ENCODE peak calls at places on chromosomes 5 and 9, in six cellular contexts. N, S, Q, F, H and E are unnamed samples.

GRCh38 chr9:9970514-9970913 is 642.3 kb downstream of the PTPRD start:
- DNase-seq in N (no peak), S (no peak), Q (no peak), F (no peak), H (no peak), E (no peak)

GRCh38 chr5:41848983-41849382 is 21.2 kb downstream of the OXCT1 start:
- DNase-seq in N (no peak), S (no peak), Q (no peak), F (no peak), H (no peak), E (no peak)

GRCh38 chr5:40547994-40548575 is 131.6 kb upstream of the PTGER4 start:
- DNase-seq in N (no peak), S (no peak), Q (no peak), F (no peak), H (no peak), E (no peak)

GRCh38 chr9:1125741-1126140 is 75.6 kb downstream of the DMRT2 start:
- DNase-seq in N (peak), S (peak), Q (no peak), F (no peak), H (peak), E (no peak)

GRCh38 chr9:33130961-33131360 is 36.2 kb downstream of the B4GALT1 start:
- DNase-seq in N (no peak), S (no peak), Q (no peak), F (no peak), H (no peak), E (no peak)

GRCh38 chr9:126508171-126508591 is 105.5 kb upstream of the LMX1B start:
- DNase-seq in N (no peak), S (no peak), Q (no peak), F (no peak), H (no peak), E (no peak)

GRCh38 chr5:179504600-179505396 is 45.6 kb upstream of the RUFY1 start:
- DNase-seq in N (no peak), S (no peak), Q (no peak), F (no peak), H (no peak), E (no peak)

GRCh38 chr9:74025402-74025894 is 471.7 kb upstream of the RORB start:
- DNase-seq in N (peak), S (peak), Q (no peak), F (no peak), H (peak), E (peak)

GRCh38 chr5:30331534-30331933 is 862.0 kb upstream of the CDH6 start:
- DNase-seq in N (no peak), S (no peak), Q (no peak), F (no peak), H (no peak), E (no peak)

GRCh38 chr5:140108093-140109049 is 5.5 kb upstream of the PURA start:
- DNase-seq in N (no peak), S (no peak), Q (peak), F (peak), H (no peak), E (no peak)

GRCh38 chr9:120935383-120935857 is 8.8 kb upstream of the TRAF1 start:
- DNase-seq in N (peak), S (peak), Q (peak), F (peak), H (peak), E (peak)

GRCh38 chr5:158010831-158011230 is 151.9 kb upstream of the CLINT1 start:
- DNase-seq in N (no peak), S (no peak), Q (no peak), F (no peak), H (no peak), E (no peak)

GRCh38 chr9:70136632-70137031 is 93.0 kb downstream of the MAMDC2 start:
- DNase-seq in N (peak), S (peak), Q (no peak), F (no peak), H (peak), E (peak)

GRCh38 chr9:113154471-113154870 is 3.7 kb downstream of the SLC31A2 start:
- DNase-seq in N (peak), S (peak), Q (peak), F (no peak), H (peak), E (peak)

GRCh38 chr9:101427337-101427736 is 8.2 kb downstream of the ALDOB start:
- DNase-seq in N (no peak), S (no peak), Q (no peak), F (no peak), H (no peak), E (no peak)

GRCh38 chr5:29231153-29231552 is 1962.3 kb upstream of the CDH6 start:
- DNase-seq in N (no peak), S (no peak), Q (no peak), F (no peak), H (no peak), E (no peak)

GRCh38 chr9:88980732-88981336 is 10.4 kb upstream of the S1PR3 start:
- DNase-seq in N (peak), S (peak), Q (no peak), F (no peak), H (no peak), E (peak)

GRCh38 chr9:129489838-129490582 is 130.9 kb downstream of the C9orf50 start:
- DNase-seq in N (peak), S (peak), Q (peak), F (no peak), H (no peak), E (no peak)

GRCh38 chr5:51377151-51378060 is 5.8 kb upstream of the ISL1 start:
- DNase-seq in N (no peak), S (no peak), Q (no peak), F (peak), H (no peak), E (no peak)

GRCh38 chr9:2730971-2731370 is 13.7 kb downstream of the KCNV2 start:
- DNase-seq in N (no peak), S (no peak), Q (no peak), F (no peak), H (no peak), E (no peak)

GRCh38 chr5:78341445-78341844 is 19.0 kb upstream of the SCAMP1 start:
- DNase-seq in N (no peak), S (no peak), Q (no peak), F (no peak), H (no peak), E (no peak)

GRCh38 chr5:111929261-111929660 is 172.3 kb upstream of the NREP start:
- DNase-seq in N (no peak), S (no peak), Q (no peak), F (no peak), H (no peak), E (no peak)

GRCh38 chr9:125472926-125473701 is 211.5 kb downstream of the GAPVD1 start:
- DNase-seq in N (peak), S (peak), Q (peak), F (peak), H (no peak), E (peak)

GRCh38 chr9:92735907-92736600 is 28.6 kb downstream of the BICD2 start:
- DNase-seq in N (no peak), S (no peak), Q (no peak), F (peak), H (no peak), E (no peak)

GRCh38 chr5:134468921-134469400 is 56.5 kb upstream of the JADE2 start:
- DNase-seq in N (no peak), S (no peak), Q (no peak), F (no peak), H (no peak), E (no peak)

GRCh38 chr9:71628247-71628646 is 140.1 kb downstream of the CEMIP2 start:
- DNase-seq in N (peak), S (no peak), Q (no peak), F (no peak), H (no peak), E (peak)

GRCh38 chr5:132446621-132447020 is 44.0 kb downstream of the IRF1 start:
- DNase-seq in N (peak), S (peak), Q (peak), F (no peak), H (no peak), E (peak)

GRCh38 chr5:91419571-91420537 is 36.7 kb upstream of the ARRDC3 start:
- DNase-seq in N (peak), S (peak), Q (peak), F (peak), H (peak), E (peak)

GRCh38 chr9:135187365-135187764 is 99.9 kb downstream of the OLFM1 start:
- DNase-seq in N (no peak), S (no peak), Q (no peak), F (no peak), H (no peak), E (no peak)

GRCh38 chr5:81207009-81207408 is 26.1 kb upstream of the CKMT2 start:
- DNase-seq in N (no peak), S (no peak), Q (no peak), F (no peak), H (no peak), E (peak)

GRCh38 chr5:90161399-90161798 is 248.2 kb downstream of the CETN3 start:
- DNase-seq in N (peak), S (peak), Q (peak), F (peak), H (no peak), E (peak)

DNA sequence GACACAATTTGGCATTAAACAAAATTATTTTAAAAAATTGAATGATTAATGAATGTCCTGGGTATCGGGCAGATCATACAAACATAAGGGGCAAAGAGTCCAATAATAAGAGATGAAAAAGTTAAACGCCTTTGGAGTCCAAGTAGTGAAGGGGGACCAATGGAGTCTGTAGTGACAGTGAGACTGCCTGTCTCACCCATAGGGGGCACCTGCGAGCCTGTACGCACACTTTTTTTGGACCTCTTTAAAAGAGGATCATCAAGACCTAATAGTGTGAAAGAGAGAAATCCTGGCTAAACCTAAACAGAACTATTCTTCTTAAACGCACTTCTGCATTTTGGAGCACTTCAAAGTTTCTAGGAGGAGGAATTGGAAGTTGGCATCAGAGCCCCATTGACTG is 636.0 kb upstream of the KLF4 start:
- DNase-seq in N (no peak), S (no peak), Q (no peak), F (peak), H (no peak), E (no peak)
- TF ChIP-seq CTCF in N (peak), S (peak), Q (no peak), F (peak), H (peak), E (peak)

DNA sequence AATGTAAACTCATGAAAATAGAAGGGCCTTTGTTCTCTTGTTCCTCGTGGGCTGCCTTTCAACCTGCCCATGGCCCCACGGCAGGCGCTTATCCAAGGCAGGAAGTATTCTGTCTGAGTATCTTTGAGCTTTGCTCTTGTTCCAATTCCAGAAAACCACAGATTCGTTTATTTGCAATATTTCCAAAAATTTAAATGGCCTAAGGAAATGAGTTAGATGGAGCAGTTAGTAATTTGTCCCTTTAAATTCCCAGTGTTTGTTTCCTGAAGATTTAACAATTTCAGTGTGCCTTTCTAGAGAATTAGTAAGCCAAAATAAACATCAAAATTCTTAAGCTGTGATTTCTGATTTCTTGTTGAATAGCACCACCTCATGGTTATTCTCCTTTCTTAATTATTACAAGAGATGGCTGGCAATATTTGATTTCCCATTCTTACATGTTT is 299.4 kb upstream of the RASA1 start:
- DNase-seq in N (peak), S (peak), Q (no peak), F (peak), H (peak), E (peak)
- H3K4me3 ChIP-seq in N (no peak), S (peak), Q (no peak), F (no peak), H (no peak), E (no peak)

GRCh38 chr5:172549708-172550095 is 91.4 kb upstream of the NEURL1B start:
- DNase-seq in N (no peak), S (no peak), Q (no peak), F (no peak), H (no peak), E (no peak)

GRCh38 chr5:172548981-172549707 is 91.9 kb upstream of the NEURL1B start:
- DNase-seq in N (no peak), S (no peak), Q (no peak), F (no peak), H (no peak), E (no peak)

GRCh38 chr5:172550096-172550765 is 90.8 kb upstream of the NEURL1B start:
- DNase-seq in N (no peak), S (no peak), Q (peak), F (peak), H (no peak), E (peak)

GRCh38 chr5:172546196-172546595 is 91.9 kb upstream of the SH3PXD2B start:
- DNase-seq in N (no peak), S (no peak), Q (no peak), F (no peak), H (no peak), E (no peak)

GRCh38 chr5:172548311-172548731 is 92.7 kb upstream of the NEURL1B start:
- DNase-seq in N (no peak), S (no peak), Q (no peak), F (no peak), H (no peak), E (no peak)
- TF ChIP-seq CTCF in N (no peak), S (no peak), Q (no peak), F (no peak), H (no peak), E (no peak)

GRCh38 chr5:141960018-141960417 is 2.0 kb upstream of the PCDH12 start:
- DNase-seq in N (no peak), S (no peak), Q (no peak), F (peak), H (no peak), E (no peak)

GRCh38 chr5:141960449-141961323 is 2.7 kb upstream of the PCDH12 start:
- DNase-seq in N (peak), S (peak), Q (peak), F (peak), H (peak), E (peak)

GRCh38 chr5:141958113-141958512 is at the start of gene PCDH12:
- DNase-seq in N (peak), S (no peak), Q (peak), F (peak), H (no peak), E (peak)

GRCh38 chr5:141958773-141959172 is 771 bp upstream of the PCDH12 start:
- DNase-seq in N (peak), S (no peak), Q (no peak), F (no peak), H (peak), E (peak)

DNA sequence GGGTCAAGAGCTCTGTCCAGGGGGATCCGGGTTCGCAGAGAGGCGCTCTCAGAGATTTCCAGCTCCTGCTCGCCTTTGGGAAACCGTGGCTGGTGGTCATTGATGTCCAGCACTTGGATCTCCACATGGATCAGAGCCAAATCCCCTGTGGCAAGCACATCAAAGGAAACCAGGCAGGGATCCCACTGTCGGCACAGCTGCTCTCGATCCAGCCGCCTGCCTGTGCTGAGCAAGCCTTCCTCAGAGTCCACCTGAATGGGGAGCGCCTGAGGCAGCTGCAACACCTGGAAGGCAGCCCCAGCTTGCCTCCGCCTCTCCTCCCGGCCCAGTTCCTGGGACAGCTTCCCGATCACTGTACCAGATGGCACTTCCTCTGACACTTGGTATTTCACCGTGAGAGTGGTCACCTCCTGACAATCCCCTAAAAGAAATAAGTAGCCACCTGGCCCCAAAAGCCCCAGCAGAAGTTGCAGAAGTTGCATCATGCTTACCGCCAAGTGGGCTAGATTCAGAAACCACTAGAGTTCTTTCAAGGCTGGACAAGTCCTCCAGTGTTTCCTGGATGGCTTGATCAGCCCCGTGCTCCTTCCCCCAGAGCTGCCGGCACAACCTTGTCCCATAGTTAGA is 522 bp downstream of the PCDH12 start:
- DNase-seq in N (no peak), S (no peak), Q (no peak), F (peak), H (no peak), E (no peak)
- H3K4me3 ChIP-seq in N (no peak), S (no peak), Q (no peak), F (no peak), H (no peak), E (no peak)

GRCh38 chr5:86679529-86679928 is 61.8 kb downstream of the COX7C start:
- DNase-seq in N (peak), S (peak), Q (no peak), F (peak), H (peak), E (peak)
- TF ChIP-seq CTCF in N (peak), S (peak), Q (peak), F (peak), H (peak), E (peak)

DNA sequence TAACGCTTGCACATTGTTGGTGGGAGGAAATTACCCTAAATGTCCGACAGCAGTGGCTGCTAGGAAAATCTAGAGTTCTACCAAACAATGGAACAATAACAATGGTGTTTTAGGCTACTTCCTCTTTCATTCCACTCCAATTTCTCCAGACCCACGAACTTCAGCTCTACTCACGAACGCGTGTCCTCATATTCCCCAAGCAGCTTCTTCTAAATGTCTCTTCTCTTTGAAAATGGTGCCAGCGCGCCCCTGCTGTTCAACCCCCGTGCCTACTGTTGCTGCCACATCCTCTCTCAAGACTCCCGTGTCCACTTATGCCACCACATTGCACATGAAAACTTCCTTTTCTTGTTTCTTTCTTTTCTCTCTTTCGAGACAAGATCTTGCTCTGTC is 25.6 kb downstream of the OR2V2 start:
- DNase-seq in N (peak), S (no peak), Q (no peak), F (peak), H (no peak), E (no peak)
- H3K4me3 ChIP-seq in N (peak), S (no peak), Q (no peak), F (peak), H (peak), E (no peak)

DNA sequence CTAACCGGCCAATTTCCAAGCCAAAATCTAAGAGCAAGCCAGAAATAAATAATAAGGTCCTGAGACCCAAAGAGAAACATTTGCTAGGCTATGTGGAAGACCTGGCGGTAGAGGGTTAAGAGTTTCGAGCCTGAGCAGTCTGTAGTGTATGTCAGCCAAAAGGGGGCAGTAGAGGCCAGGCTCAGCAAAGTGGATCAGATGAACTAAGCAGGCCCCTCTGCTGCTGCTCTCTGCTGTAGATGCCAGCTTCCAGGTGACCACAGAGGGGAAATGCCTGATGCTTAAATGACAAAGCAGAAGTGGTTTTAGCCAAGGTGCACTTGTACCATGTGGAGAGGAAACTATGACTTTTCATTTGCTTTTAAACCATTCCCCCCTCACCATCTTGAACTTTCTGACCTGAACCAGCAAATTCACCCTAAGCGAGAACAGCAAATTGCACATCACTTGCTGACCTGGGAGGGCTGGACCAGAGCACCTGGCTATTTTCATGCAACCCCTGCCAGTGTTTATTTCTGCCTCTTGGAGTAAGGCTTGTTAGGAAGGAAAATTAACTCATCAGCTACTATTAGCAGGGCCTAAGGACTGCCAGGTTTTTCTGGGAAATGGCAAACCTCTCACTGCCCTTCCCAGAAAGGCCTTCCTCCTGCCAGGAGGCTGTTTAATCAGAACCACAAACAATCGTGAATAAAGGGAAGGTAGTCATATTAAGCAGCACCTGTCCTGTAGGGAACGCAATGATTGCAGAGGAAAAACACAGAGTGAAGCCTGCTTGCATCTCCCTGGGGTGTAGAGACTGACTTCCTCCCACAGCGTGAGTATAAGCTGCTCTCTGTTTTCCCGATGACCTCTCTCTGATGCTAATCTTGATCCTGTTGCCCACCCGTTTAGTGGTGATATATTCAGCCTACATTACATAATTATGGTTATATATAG is 818.2 kb downstream of the TLR4 start:
- DNase-seq in N (peak), S (peak), Q (no peak), F (peak), H (peak), E (peak)
- TF ChIP-seq CTCF in N (peak), S (peak), Q (no peak), F (peak), H (peak), E (peak)

GRCh38 chr9:130692365-130692764 is 1.2 kb upstream of the EXOSC2 start:
- DNase-seq in N (peak), S (peak), Q (peak), F (peak), H (no peak), E (peak)
- H3K4me3 ChIP-seq in N (no peak), S (no peak), Q (no peak), F (no peak), H (no peak), E (no peak)

DNA sequence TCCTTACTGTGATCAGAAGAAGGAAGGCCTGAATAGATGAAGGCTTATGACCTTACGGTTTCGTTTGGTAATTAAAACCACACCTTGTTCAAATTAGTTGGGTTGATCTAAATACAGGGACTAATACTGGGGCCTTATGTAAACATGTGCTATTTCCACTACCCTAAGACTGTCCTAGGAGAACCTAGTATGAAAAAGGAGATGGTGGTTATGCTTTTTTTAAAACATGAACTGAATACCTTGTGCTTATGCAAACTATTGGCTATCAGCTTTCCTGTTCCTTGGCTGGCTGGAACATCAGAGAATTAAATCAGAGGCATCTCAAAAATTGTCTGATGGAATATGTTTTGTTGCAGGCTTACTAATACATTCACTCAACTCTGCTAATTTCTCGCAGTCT is 3.9 kb downstream of the MYOT start:
- DNase-seq in N (no peak), S (no peak), Q (no peak), F (no peak), H (no peak), E (no peak)
- TF ChIP-seq CTCF in N (no peak), S (no peak), Q (no peak), F (no peak), H (no peak), E (no peak)